ENCODE peak calls at places on chromosomes 2 and 18, in ten cellular contexts. H, N, K, T, P, U, I, R, E and J are unnamed samples.

GRCh38 chr2:178993788-178994187 is 56.1 kb downstream of the CCDC141 start:
- DNase-seq in T (no peak), H (no peak), K (no peak), E (no peak), P (no peak), I (no peak), U (no peak), R (no peak), N (no peak), J (no peak)

GRCh38 chr18:23609390-23610008 is 23.2 kb upstream of the NPC1 start:
- DNase-seq in R (peak; percentile 68), H (no peak), I (no peak), U (no peak), K (peak; percentile 40), N (no peak), T (no peak), P (no peak), E (no peak), J (no peak)

GRCh38 chr2:130836501-130837174 is at the start of gene ARHGEF4:
- DNase-seq in U (peak; percentile 9), K (peak; percentile 86), H (peak; percentile 91), I (no peak), T (peak; percentile 13), E (no peak), N (no peak), P (peak; percentile 89), R (peak; percentile 59), J (no peak)

GRCh38 chr2:85577386-85578242 is at the start of gene VAMP8:
- DNase-seq in U (no peak), P (peak; percentile 92), T (no peak), R (peak; percentile 94), I (no peak), H (peak; percentile 89), N (no peak), K (peak; percentile 81), E (no peak), J (peak; percentile 63)

GRCh38 chr2:237743561-237744269 is 54.9 kb upstream of the RBM44 start:
- DNase-seq in E (peak; percentile 29), P (no peak), U (no peak), H (no peak), I (peak; percentile 63), N (no peak), R (no peak), K (no peak), T (no peak), J (no peak)

GRCh38 chr2:219158025-219158424 is 2.6 kb downstream of the NHEJ1 start:
- DNase-seq in H (no peak), N (no peak), K (no peak), R (peak; percentile 41), T (no peak), P (no peak), I (no peak), U (no peak), E (no peak), J (no peak)

GRCh38 chr2:3485166-3485565 is 34.2 kb downstream of the ADI1 start:
- DNase-seq in U (no peak), N (no peak), R (peak; percentile 27), P (no peak), I (no peak), T (no peak), H (no peak), K (no peak), E (no peak), J (no peak)

GRCh38 chr18:12811191-12811950 is 72.7 kb downstream of the PTPN2 start:
- DNase-seq in P (no peak), T (no peak), H (no peak), N (no peak), K (no peak), R (no peak), I (peak; percentile 34), U (no peak), E (no peak), J (no peak)

GRCh38 chr2:18792226-18792629 is 202.9 kb upstream of the NT5C1B start:
- DNase-seq in P (no peak), E (peak; percentile 76), H (no peak), T (no peak), N (no peak), I (no peak), R (no peak), U (peak; percentile 19), K (peak; percentile 16), J (no peak)

GRCh38 chr2:208012449-208012848 is 12.9 kb downstream of the PLEKHM3 start:
- DNase-seq in R (peak; percentile 64), E (no peak), T (no peak), P (no peak), U (no peak), I (no peak), N (no peak), H (no peak), K (peak; percentile 61), J (no peak)

GRCh38 chr2:33583194-33583938 is 15.7 kb downstream of the FAM98A start:
- DNase-seq in N (peak; percentile 55), T (peak; percentile 24), R (peak; percentile 63), P (no peak), E (no peak), U (peak; percentile 82), I (peak; percentile 52), K (peak; percentile 49), H (peak; percentile 43), J (peak; percentile 18)

GRCh38 chr2:202171246-202171833 is 67.1 kb downstream of the SUMO1 start:
- DNase-seq in T (no peak), I (no peak), R (no peak), P (peak; percentile 75), K (peak; percentile 48), H (no peak), E (peak; percentile 40), U (no peak), N (no peak), J (peak; percentile 7)

GRCh38 chr2:216121255-216121654 is 12.1 kb downstream of the XRCC5 start:
- DNase-seq in H (no peak), T (no peak), K (no peak), I (no peak), R (no peak), N (no peak), E (no peak), U (no peak), P (no peak), J (no peak)

GRCh38 chr2:191678437-191679110 is 638 bp downstream of the NABP1 start:
- DNase-seq in I (no peak), N (peak; percentile 51), H (peak; percentile 74), R (peak; percentile 86), E (no peak), P (peak; percentile 50), T (peak; percentile 64), K (peak; percentile 80), U (peak; percentile 64), J (peak; percentile 28)

GRCh38 chr2:43453771-43454170 is 142.1 kb downstream of the THADA start:
- DNase-seq in R (no peak), P (no peak), U (no peak), I (no peak), K (no peak), N (no peak), E (no peak), T (no peak), H (no peak), J (no peak)
- H3K4me1 ChIP-seq in R (peaks cover 8% of the 10 kb centered on the region), P (no peaks in the 10 kb centered on the region), U (peaks cover 67% of the 10 kb centered on the region), I (peaks cover 10% of the 10 kb centered on the region), K (peaks cover 7% of the 10 kb centered on the region), N (peaks cover 30% of the 10 kb centered on the region), E (peaks cover 10% of the 10 kb centered on the region), T (no peaks in the 10 kb centered on the region), H (no peaks in the 10 kb centered on the region), J (no peaks in the 10 kb centered on the region)

GRCh38 chr2:70496819-70497218 is 56.8 kb downstream of the TGFA start:
- DNase-seq in K (no peak), P (no peak), T (no peak), R (no peak), N (no peak), I (no peak), E (no peak), U (no peak), H (no peak), J (no peak)
- H3K27me3 ChIP-seq in K (peaks cover 4% of the 10 kb centered on the region), P (no peaks in the 10 kb centered on the region), T (peaks cover 38% of the 10 kb centered on the region), R (no peaks in the 10 kb centered on the region), N (no peaks in the 10 kb centered on the region), I (peaks cover 3% of the 10 kb centered on the region), E (peaks cover 2% of the 10 kb centered on the region), U (peaks cover 37% of the 10 kb centered on the region), H (no peaks in the 10 kb centered on the region), J (no peaks in the 10 kb centered on the region)

GRCh38 chr2:98912221-98912851 is 23.7 kb downstream of the CRACDL start:
- DNase-seq in T (no peak), H (peak; percentile 88), K (peak; percentile 62), R (peak; percentile 43), N (no peak), U (peak; percentile 93), E (peak; percentile 95), P (peak; percentile 26), I (peak; percentile 89), J (no peak)

GRCh38 chr2:98911376-98912154 is 24.5 kb downstream of the CRACDL start:
- DNase-seq in E (peak; percentile 58), I (peak; percentile 10), H (no peak), P (no peak), T (no peak), R (peak; percentile 63), K (peak; percentile 31), N (no peak), U (peak; percentile 33), J (no peak)

GRCh38 chr2:98910349-98911125 is 25.5 kb downstream of the CRACDL start:
- DNase-seq in N (no peak), H (no peak), K (no peak), I (no peak), P (no peak), R (no peak), U (no peak), E (no peak), T (no peak), J (no peak)

GRCh38 chr2:98909381-98910211 is 26.4 kb downstream of the CRACDL start:
- DNase-seq in N (no peak), R (peak; percentile 46), U (peak; percentile 82), E (peak; percentile 90), I (peak; percentile 85), P (peak; percentile 90), K (peak; percentile 73), H (peak; percentile 98), T (no peak), J (no peak)

DNA sequence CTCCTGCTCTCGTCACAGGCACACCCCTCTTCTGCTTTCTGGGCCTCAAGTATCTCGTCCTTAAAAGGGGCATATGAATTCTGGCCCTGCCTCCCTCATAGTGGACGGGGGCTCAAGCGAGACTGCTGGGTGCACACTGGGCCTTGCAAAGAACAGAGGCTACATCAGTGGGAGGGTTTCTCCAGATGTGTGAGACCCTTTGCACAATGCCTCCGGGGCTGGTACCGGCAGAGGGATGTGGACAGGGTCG is 25.0 kb downstream of the CRACDL start:
- DNase-seq in P (no peak), H (no peak), T (no peak), K (no peak), E (no peak), U (no peak), R (peak; percentile 31), N (no peak), I (no peak), J (no peak)
- H3K4me1 ChIP-seq in P (no peaks in the 10 kb centered on the region), H (peaks cover 65% of the 10 kb centered on the region), T (no peaks in the 10 kb centered on the region), K (peaks cover 25% of the 10 kb centered on the region), E (peaks cover 8% of the 10 kb centered on the region), U (peaks cover 41% of the 10 kb centered on the region), R (no peaks in the 10 kb centered on the region), N (no peaks in the 10 kb centered on the region), I (peaks cover 13% of the 10 kb centered on the region), J (peaks cover 56% of the 10 kb centered on the region)

DNA sequence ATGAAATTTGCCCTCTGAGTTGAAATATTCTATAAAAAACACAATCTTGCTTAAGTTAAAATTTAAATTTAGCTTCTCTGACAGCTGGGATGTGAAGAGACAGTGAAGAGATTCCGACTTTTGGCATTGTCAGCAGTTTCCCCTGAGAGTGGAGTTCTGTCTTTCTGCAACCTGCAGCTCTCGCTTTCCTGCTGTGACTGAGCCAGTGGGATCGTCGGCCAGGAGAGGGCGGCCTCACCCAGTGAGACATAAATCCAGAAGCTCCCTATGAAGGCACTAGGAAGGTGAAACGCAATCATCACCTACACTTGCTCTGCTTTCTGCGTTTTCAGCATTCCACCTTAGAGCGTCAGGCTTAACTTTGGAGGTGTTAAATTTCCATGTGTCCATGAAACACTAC is 75.4 kb upstream of the HNMT start:
- DNase-seq in H (peak; percentile 63), K (peak; percentile 61), T (peak; percentile 5), R (peak; percentile 49), E (peak; percentile 16), N (no peak), P (peak; percentile 78), U (peak; percentile 28), I (no peak), J (no peak)
- H3K27me3 ChIP-seq in H (no peaks in the 10 kb centered on the region), K (no peaks in the 10 kb centered on the region), T (no peaks in the 10 kb centered on the region), R (no peaks in the 10 kb centered on the region), E (no peaks in the 10 kb centered on the region), N (no peaks in the 10 kb centered on the region), P (no peaks in the 10 kb centered on the region), U (peaks cover 3% of the 10 kb centered on the region), I (no peaks in the 10 kb centered on the region), J (no peaks in the 10 kb centered on the region)